ENCODE peak calls at places on chromosomes 3 and 15, in seven cellular contexts. One of them, this sample, is unnamed.

GRCh38 chr3:130729154-130729553 is 17.5 kb downstream of the PIK3R4 start:
- DNase-seq in activated CD4-positive, alpha-beta T cell treated with anti-CD3 and anti-CD28 coated beads, Interleukin-2, amount 50 U/mL, for 24 hours: no peak
- DNase-seq in endothelial cell of umbilical vein: no peak
- DNase-seq in osteoblast: no peak
- DNase-seq in NCI-H82: peak; percentile 72
- DNase-seq in germinal center: no peak
- DNase-seq in fibroblast of mammary gland: no peak
- DNase-seq in this sample: no peak

GRCh38 chr3:101531473-101532086 is 18.6 kb upstream of the SENP7 start:
- DNase-seq in germinal center: no peak
- DNase-seq in activated CD4-positive, alpha-beta T cell treated with anti-CD3 and anti-CD28 coated beads, Interleukin-2, amount 50 U/mL, for 24 hours: no peak
- DNase-seq in fibroblast of mammary gland: no peak
- DNase-seq in NCI-H82: no peak
- DNase-seq in osteoblast: no peak
- DNase-seq in endothelial cell of umbilical vein: peak; percentile 56
- DNase-seq in this sample: no peak

GRCh38 chr15:101698314-101698713 is 26.0 kb downstream of the TARS3 start:
- DNase-seq in endothelial cell of umbilical vein: no peak
- DNase-seq in activated CD4-positive, alpha-beta T cell treated with anti-CD3 and anti-CD28 coated beads, Interleukin-2, amount 50 U/mL, for 24 hours: no peak
- DNase-seq in fibroblast of mammary gland: peak; percentile 38
- DNase-seq in germinal center: no peak
- DNase-seq in NCI-H82: no peak
- DNase-seq in osteoblast: no peak
- DNase-seq in this sample: no peak

GRCh38 chr3:66037330-66037985 is 1.3 kb downstream of the MAGI1 start:
- DNase-seq in fibroblast of mammary gland: peak; percentile 48
- DNase-seq in activated CD4-positive, alpha-beta T cell treated with anti-CD3 and anti-CD28 coated beads, Interleukin-2, amount 50 U/mL, for 24 hours: no peak
- DNase-seq in NCI-H82: peak; percentile 75
- DNase-seq in germinal center: no peak
- DNase-seq in endothelial cell of umbilical vein: peak; percentile 62
- DNase-seq in osteoblast: peak; percentile 96
- DNase-seq in this sample: no peak

GRCh38 chr15:45205192-45205591 is 17.4 kb upstream of the SHF start:
- DNase-seq in endothelial cell of umbilical vein: peak; percentile 33
- DNase-seq in fibroblast of mammary gland: peak; percentile 77
- DNase-seq in osteoblast: peak; percentile 83
- DNase-seq in activated CD4-positive, alpha-beta T cell treated with anti-CD3 and anti-CD28 coated beads, Interleukin-2, amount 50 U/mL, for 24 hours: peak; percentile 47
- DNase-seq in germinal center: peak; percentile 67
- DNase-seq in NCI-H82: peak; percentile 90
- DNase-seq in this sample: no peak

GRCh38 chr3:123632161-123632655 is 47.4 kb upstream of the HACD2 start:
- DNase-seq in germinal center: no peak
- DNase-seq in activated CD4-positive, alpha-beta T cell treated with anti-CD3 and anti-CD28 coated beads, Interleukin-2, amount 50 U/mL, for 24 hours: no peak
- DNase-seq in osteoblast: peak; percentile 68
- DNase-seq in NCI-H82: peak; percentile 47
- DNase-seq in endothelial cell of umbilical vein: no peak
- DNase-seq in fibroblast of mammary gland: no peak
- DNase-seq in this sample: no peak

GRCh38 chr3:195453236-195453635 is 10.4 kb upstream of the ACAP2 start:
- DNase-seq in activated CD4-positive, alpha-beta T cell treated with anti-CD3 and anti-CD28 coated beads, Interleukin-2, amount 50 U/mL, for 24 hours: no peak
- DNase-seq in endothelial cell of umbilical vein: no peak
- DNase-seq in fibroblast of mammary gland: no peak
- DNase-seq in germinal center: no peak
- DNase-seq in NCI-H82: no peak
- DNase-seq in osteoblast: peak; percentile 39
- DNase-seq in this sample: no peak

GRCh38 chr3:65597952-65598413 is 440.7 kb downstream of the MAGI1 start:
- DNase-seq in germinal center: no peak
- DNase-seq in fibroblast of mammary gland: no peak
- DNase-seq in osteoblast: peak; percentile 75
- DNase-seq in endothelial cell of umbilical vein: no peak
- DNase-seq in NCI-H82: peak; percentile 78
- DNase-seq in activated CD4-positive, alpha-beta T cell treated with anti-CD3 and anti-CD28 coated beads, Interleukin-2, amount 50 U/mL, for 24 hours: no peak
- DNase-seq in this sample: peak; percentile 28

GRCh38 chr3:48356419-48356818 is 15.6 kb upstream of the FBXW12 start:
- DNase-seq in germinal center: no peak
- DNase-seq in fibroblast of mammary gland: no peak
- DNase-seq in activated CD4-positive, alpha-beta T cell treated with anti-CD3 and anti-CD28 coated beads, Interleukin-2, amount 50 U/mL, for 24 hours: no peak
- DNase-seq in osteoblast: no peak
- DNase-seq in endothelial cell of umbilical vein: no peak
- DNase-seq in NCI-H82: no peak
- DNase-seq in this sample: no peak

GRCh38 chr15:82958638-82959037 is 6.1 kb upstream of the HOMER2 start:
- DNase-seq in NCI-H82: no peak
- DNase-seq in osteoblast: no peak
- DNase-seq in activated CD4-positive, alpha-beta T cell treated with anti-CD3 and anti-CD28 coated beads, Interleukin-2, amount 50 U/mL, for 24 hours: no peak
- DNase-seq in germinal center: no peak
- DNase-seq in fibroblast of mammary gland: no peak
- DNase-seq in endothelial cell of umbilical vein: no peak
- DNase-seq in this sample: no peak

GRCh38 chr3:184748219-184749135 is 36.6 kb upstream of the MAGEF1 start:
- DNase-seq in osteoblast: no peak
- DNase-seq in fibroblast of mammary gland: peak; percentile 33
- DNase-seq in activated CD4-positive, alpha-beta T cell treated with anti-CD3 and anti-CD28 coated beads, Interleukin-2, amount 50 U/mL, for 24 hours: no peak
- DNase-seq in NCI-H82: peak; percentile 75
- DNase-seq in germinal center: peak; percentile 36
- DNase-seq in endothelial cell of umbilical vein: no peak
- DNase-seq in this sample: no peak

GRCh38 chr3:78221300-78221699 is 1181.4 kb downstream of the ROBO2 start:
- DNase-seq in NCI-H82: peak; percentile 4
- DNase-seq in endothelial cell of umbilical vein: no peak
- DNase-seq in fibroblast of mammary gland: no peak
- DNase-seq in activated CD4-positive, alpha-beta T cell treated with anti-CD3 and anti-CD28 coated beads, Interleukin-2, amount 50 U/mL, for 24 hours: no peak
- DNase-seq in osteoblast: no peak
- DNase-seq in germinal center: no peak
- DNase-seq in this sample: no peak

GRCh38 chr15:89089316-89090230 is 1.3 kb downstream of the ABHD2 start:
- DNase-seq in endothelial cell of umbilical vein: no peak
- DNase-seq in germinal center: no peak
- DNase-seq in activated CD4-positive, alpha-beta T cell treated with anti-CD3 and anti-CD28 coated beads, Interleukin-2, amount 50 U/mL, for 24 hours: no peak
- DNase-seq in NCI-H82: no peak
- DNase-seq in osteoblast: no peak
- DNase-seq in fibroblast of mammary gland: no peak
- DNase-seq in this sample: no peak

GRCh38 chr3:148707596-148708386 is 10.1 kb downstream of the AGTR1 start:
- DNase-seq in endothelial cell of umbilical vein: no peak
- DNase-seq in fibroblast of mammary gland: no peak
- DNase-seq in germinal center: no peak
- DNase-seq in activated CD4-positive, alpha-beta T cell treated with anti-CD3 and anti-CD28 coated beads, Interleukin-2, amount 50 U/mL, for 24 hours: no peak
- DNase-seq in osteoblast: no peak
- DNase-seq in NCI-H82: no peak
- DNase-seq in this sample: no peak

GRCh38 chr3:37024092-37024491 is 30.8 kb downstream of the MLH1 start:
- DNase-seq in endothelial cell of umbilical vein: peak; percentile 46
- DNase-seq in activated CD4-positive, alpha-beta T cell treated with anti-CD3 and anti-CD28 coated beads, Interleukin-2, amount 50 U/mL, for 24 hours: no peak
- DNase-seq in NCI-H82: peak; percentile 9
- DNase-seq in germinal center: peak; percentile 22
- DNase-seq in fibroblast of mammary gland: peak; percentile 40
- DNase-seq in osteoblast: no peak
- DNase-seq in this sample: no peak

GRCh38 chr3:122258757-122259371 is 66.2 kb upstream of the CSTA start:
- DNase-seq in osteoblast: peak; percentile 92
- DNase-seq in NCI-H82: peak; percentile 80
- DNase-seq in fibroblast of mammary gland: peak; percentile 60
- DNase-seq in germinal center: peak; percentile 72
- DNase-seq in activated CD4-positive, alpha-beta T cell treated with anti-CD3 and anti-CD28 coated beads, Interleukin-2, amount 50 U/mL, for 24 hours: peak; percentile 44
- DNase-seq in endothelial cell of umbilical vein: peak; percentile 54
- DNase-seq in this sample: peak; percentile 8

GRCh38 chr15:74621936-74622335 is 6.3 kb downstream of the CLK3 start:
- DNase-seq in osteoblast: peak; percentile 9
- DNase-seq in germinal center: no peak
- DNase-seq in endothelial cell of umbilical vein: no peak
- DNase-seq in activated CD4-positive, alpha-beta T cell treated with anti-CD3 and anti-CD28 coated beads, Interleukin-2, amount 50 U/mL, for 24 hours: no peak
- DNase-seq in fibroblast of mammary gland: no peak
- DNase-seq in NCI-H82: peak; percentile 45
- DNase-seq in this sample: no peak

This sample was measured in substantia nigra.